ENCODE peak calls at places on chromosomes 12 and 14, in eight cellular contexts. J is HEK293T, F is fibroblast of lung, M is IMR-90, E is GM06990, R is NCI-H1417, S is hepatic stellate cell, N is dermis blood vessel endothelial cell. L is an unnamed sample.

GRCh38 chr14:103684871-103685270 is 30.4 kb downstream of the XRCC3 start:
- DNase-seq in S (no peak), F (no peak), R (no peak), J (no peak), M (no peak), N (no peak), E (no peak), L (no peak)

GRCh38 chr14:29527286-29527685 is 400.4 kb downstream of the PRKD1 start:
- DNase-seq in N (no peak), S (no peak), M (no peak), J (no peak), F (no peak), R (no peak), E (no peak), L (no peak)

GRCh38 chr12:91877461-91878230 is 268.0 kb downstream of the BTG1 start:
- DNase-seq in R (no peak), F (no peak), S (no peak), M (no peak), E (no peak), N (no peak), J (no peak), L (no peak)

GRCh38 chr14:69768873-69769272 is 1.9 kb downstream of the SRSF5 start:
- DNase-seq in E (no peak), J (no peak), S (no peak), R (no peak), N (peak), M (no peak), F (no peak), L (no peak)

GRCh38 chr12:6950944-6951540 is at the start of gene PTPN6:
- DNase-seq in F (no peak), S (no peak), N (no peak), R (no peak), M (no peak), J (no peak), E (peak), L (no peak)

GRCh38 chr12:113500662-113501435 is 29.2 kb upstream of the LHX5 start:
- DNase-seq in R (no peak), M (no peak), F (no peak), J (no peak), S (no peak), E (no peak), N (no peak), L (no peak)

GRCh38 chr12:64760808-64761573 is 1.8 kb upstream of the GNS start:
- DNase-seq in E (no peak), R (no peak), F (no peak), M (no peak), N (no peak), J (no peak), S (no peak), L (no peak)

GRCh38 chr14:32366995-32367394 is 37.9 kb downstream of the AKAP6 start:
- DNase-seq in S (no peak), R (peak), E (no peak), M (no peak), J (no peak), N (no peak), F (no peak), L (no peak)

GRCh38 chr12:79634957-79635471 is 55.8 kb downstream of the PAWR start:
- DNase-seq in F (no peak), S (no peak), M (no peak), J (no peak), E (no peak), R (no peak), N (no peak), L (peak)

GRCh38 chr12:5201554-5202243 is 158.0 kb downstream of the KCNA5 start:
- DNase-seq in R (peak), F (peak), M (peak), S (peak), E (no peak), N (no peak), J (no peak), L (no peak)

GRCh38 chr12:107670999-107671643 is 14.5 kb upstream of the PWP1 start:
- DNase-seq in S (no peak), R (peak), J (peak), F (no peak), E (peak), M (peak), N (peak), L (no peak)

GRCh38 chr14:100907240-100907639 is 3.7 kb upstream of the RTL1 start:
- DNase-seq in S (no peak), N (no peak), F (no peak), J (no peak), M (no peak), R (no peak), E (no peak), L (no peak)

GRCh38 chr14:32513571-32514009 is 184.5 kb downstream of the AKAP6 start:
- DNase-seq in J (no peak), N (peak), R (no peak), S (no peak), F (peak), E (no peak), M (peak), L (no peak)

GRCh38 chr12:89943461-89943860 is 234.8 kb upstream of the ATP2B1 start:
- DNase-seq in M (no peak), N (no peak), S (no peak), E (no peak), F (peak), R (no peak), J (no peak), L (no peak)

GRCh38 chr12:46217686-46218508 is 50.9 kb downstream of the SLC38A1 start:
- DNase-seq in N (no peak), E (peak), R (no peak), M (no peak), F (no peak), J (no peak), S (no peak), L (no peak)

GRCh38 chr12:70920251-70920851 is at the start of gene PTPRR:
- DNase-seq in N (no peak), R (peak), S (no peak), J (no peak), E (no peak), F (no peak), M (no peak), L (peak)

GRCh38 chr14:67010602-67011001 is 178.6 kb upstream of the GARIN2 start:
- DNase-seq in J (no peak), S (no peak), F (no peak), N (no peak), E (no peak), M (no peak), R (no peak), L (no peak)

GRCh38 chr12:120118710-120119097 is 2.2 kb upstream of the RAB35 start:
- DNase-seq in M (peak), N (peak), S (no peak), E (no peak), J (no peak), R (no peak), F (no peak), L (no peak)

GRCh38 chr12:122980192-122981035 is at the start of gene ARL6IP4:
- DNase-seq in N (peak), R (peak), M (peak), J (peak), F (peak), S (peak), E (peak), L (peak)

GRCh38 chr12:11500222-11500860 is 105.0 kb upstream of the PRB2 start:
- DNase-seq in F (peak), E (peak), N (peak), S (peak), M (peak), J (peak), R (peak), L (peak)

GRCh38 chr12:55816876-55817351 is 610 bp downstream of the SARNP start:
- DNase-seq in R (peak), M (peak), F (no peak), E (peak), J (peak), N (peak), S (peak), L (peak)

GRCh38 chr14:103243764-103244737 is 90.0 kb upstream of the EIF5 start:
- DNase-seq in R (no peak), J (no peak), S (no peak), N (no peak), F (peak), E (no peak), M (no peak), L (no peak)

GRCh38 chr14:51419685-51420084 is 179.6 kb downstream of the TMX1 start:
- DNase-seq in R (no peak), M (no peak), N (no peak), F (no peak), E (no peak), J (no peak), S (no peak), L (no peak)

GRCh38 chr12:68962855-68963455 is 30.0 kb upstream of the CPM start:
- DNase-seq in E (no peak), F (peak), R (no peak), N (no peak), J (no peak), S (no peak), M (peak), L (peak)

GRCh38 chr14:74954232-74954946 is 1.0 kb downstream of the PGF start:
- DNase-seq in N (peak), E (no peak), M (no peak), S (no peak), F (no peak), R (peak), J (peak), L (peak)

GRCh38 chr12:55001198-55001827 is 16.8 kb upstream of the TESPA1 start:
- DNase-seq in E (no peak), F (no peak), J (no peak), M (no peak), R (no peak), N (no peak), S (no peak), L (no peak)

GRCh38 chr14:98059106-98059505 is 1212.9 kb downstream of the BCL11B start:
- DNase-seq in M (no peak), J (no peak), F (no peak), S (no peak), E (no peak), R (no peak), N (no peak), L (no peak)

GRCh38 chr12:99249543-99249942 is 398.0 kb upstream of the GARIN6 start:
- DNase-seq in R (no peak), J (no peak), E (no peak), M (no peak), S (no peak), N (no peak), F (no peak), L (no peak)

GRCh38 chr12:93699271-93700141 is 22.3 kb downstream of the CRADD start:
- DNase-seq in J (no peak), S (no peak), R (peak), E (no peak), M (peak), N (peak), F (peak), L (peak)

GRCh38 chr12:12180575-12180974 is 86.3 kb downstream of the LRP6 start:
- DNase-seq in S (no peak), F (peak), E (no peak), J (no peak), M (no peak), R (no peak), N (no peak), L (peak)

GRCh38 chr14:97336816-97337215 is 539.6 kb downstream of the VRK1 start:
- DNase-seq in N (no peak), F (no peak), E (no peak), J (no peak), R (no peak), M (no peak), S (no peak), L (no peak)

GRCh38 chr12:98895086-98895651 is 250.1 kb downstream of the APAF1 start:
- DNase-seq in J (peak), E (peak), R (peak), M (no peak), S (no peak), F (no peak), N (no peak), L (no peak)

GRCh38 chr14:87109271-87109670 is 883.7 kb downstream of the GALC start:
- DNase-seq in M (no peak), J (no peak), E (no peak), R (no peak), S (no peak), F (no peak), N (no peak), L (no peak)

GRCh38 chr12:111673503-111673902 is 12.3 kb downstream of the BRAP start:
- DNase-seq in E (no peak), F (peak), M (peak), S (peak), N (peak), R (no peak), J (no peak), L (peak)

GRCh38 chr14:95524706-95525512 is 8.5 kb upstream of the SYNE3 start:
- DNase-seq in J (no peak), S (no peak), E (no peak), N (no peak), F (no peak), R (no peak), M (peak), L (no peak)

GRCh38 chr14:77181603-77182437 is at the start of gene TMEM63C:
- DNase-seq in J (peak), N (no peak), R (peak), F (no peak), E (peak), S (no peak), M (no peak), L (peak)

GRCh38 chr14:106506901-106507305 is 980.5 kb downstream of the TMEM121 start:
- DNase-seq in E (no peak), N (no peak), S (no peak), M (no peak), R (no peak), J (no peak), F (no peak), L (no peak)

L was measured in foreskin fibroblast.